ENCODE peak calls at places on chromosome 4, in nine cellular contexts. X, A, O, R, V, W, S, C and G are unnamed samples.

GRCh38 chr4:77156912-77157858 is at the start of gene CCNG2:
- DNase-seq in R (peak), O (peak), S (no peak), W (peak), X (peak), V (peak), C (peak), A (peak), G (peak)

GRCh38 chr4:87949961-87950360 is 25.6 kb upstream of the SPP1 start:
- DNase-seq in S (no peak), X (no peak), R (no peak), W (no peak), C (no peak), A (no peak), V (no peak), O (no peak), G (no peak)

GRCh38 chr4:8688908-8689445 is 96.4 kb downstream of the CPZ start:
- DNase-seq in O (peak), X (no peak), W (no peak), R (no peak), C (no peak), A (no peak), V (peak), S (no peak), G (peak)

GRCh38 chr4:26081795-26082498 is 167.9 kb downstream of the SMIM20 start:
- DNase-seq in X (peak), A (no peak), V (no peak), R (peak), S (no peak), W (no peak), O (no peak), C (no peak), G (no peak)

GRCh38 chr4:41203169-41203568 is 11.2 kb downstream of the APBB2 start:
- DNase-seq in X (no peak), A (no peak), S (no peak), C (no peak), V (no peak), W (no peak), R (no peak), O (no peak), G (no peak)

GRCh38 chr4:98283219-98284199 is 22.3 kb downstream of the RAP1GDS1 start:
- DNase-seq in V (no peak), S (no peak), X (no peak), A (no peak), C (no peak), W (no peak), O (no peak), R (peak), G (no peak)

GRCh38 chr4:153420361-153420760 is 45.8 kb upstream of the TMEM131L start:
- DNase-seq in O (no peak), A (no peak), R (no peak), C (no peak), X (no peak), S (no peak), W (no peak), V (no peak), G (no peak)

GRCh38 chr4:74934016-74934821 is 1.3 kb downstream of the PARM1 start:
- DNase-seq in R (no peak), S (no peak), W (peak), X (no peak), V (no peak), A (peak), C (no peak), O (no peak), G (peak)

GRCh38 chr4:110085131-110085530 is 113.3 kb downstream of the ELOVL6 start:
- DNase-seq in W (no peak), A (peak), V (no peak), C (no peak), O (no peak), R (peak), S (no peak), X (peak), G (peak)

GRCh38 chr4:41532880-41533279 is 5.1 kb upstream of the LIMCH1 start:
- DNase-seq in O (no peak), V (no peak), X (no peak), C (no peak), S (no peak), R (no peak), A (no peak), W (no peak), G (no peak)

GRCh38 chr4:101331017-101331416 is 16.3 kb downstream of the PPP3CA start:
- DNase-seq in O (no peak), W (no peak), X (no peak), A (no peak), C (no peak), V (no peak), S (no peak), R (no peak), G (no peak)

GRCh38 chr4:37471971-37472370 is 214.2 kb downstream of the RELL1 start:
- DNase-seq in X (no peak), W (no peak), V (no peak), S (no peak), R (no peak), A (peak), C (no peak), O (no peak), G (peak)

GRCh38 chr4:126611900-126612299 is 1020.9 kb upstream of the INTU start:
- DNase-seq in W (no peak), S (no peak), A (no peak), C (no peak), R (no peak), O (no peak), V (no peak), X (no peak), G (no peak)

GRCh38 chr4:30721353-30722091 is 1.4 kb downstream of the PCDH7 start:
- DNase-seq in O (peak), A (peak), W (peak), S (no peak), V (no peak), X (no peak), C (no peak), R (no peak), G (no peak)

GRCh38 chr4:5165419-5166369 is 114.4 kb downstream of the STK32B start:
- DNase-seq in X (no peak), S (no peak), V (no peak), O (no peak), A (no peak), R (no peak), W (no peak), C (peak), G (no peak)

GRCh38 chr4:101621120-101621519 is 169.4 kb upstream of the BANK1 start:
- DNase-seq in X (no peak), O (no peak), S (no peak), A (no peak), C (no peak), V (no peak), W (no peak), R (no peak), G (no peak)

GRCh38 chr4:186699298-186699697 is 24.4 kb downstream of the FAT1 start:
- DNase-seq in X (no peak), V (no peak), W (no peak), S (no peak), O (no peak), C (no peak), A (peak), R (peak), G (no peak)

GRCh38 chr4:6926681-6927478 is 17.3 kb downstream of the TBC1D14 start:
- DNase-seq in X (peak), O (no peak), R (peak), S (no peak), A (peak), V (no peak), W (no peak), C (no peak), G (peak)

GRCh38 chr4:81724925-81725329 is 253.2 kb upstream of the RASGEF1B start:
- DNase-seq in A (peak), S (peak), O (peak), V (peak), R (peak), C (no peak), W (no peak), X (peak), G (peak)

GRCh38 chr4:149735796-149736195 is 79.8 kb downstream of the IQCM start:
- DNase-seq in R (no peak), C (no peak), X (no peak), O (no peak), S (no peak), V (no peak), W (no peak), A (no peak), G (no peak)

GRCh38 chr4:52659016-52659721 is at the start of gene USP46:
- DNase-seq in X (peak), R (peak), A (peak), W (peak), O (peak), C (peak), V (peak), S (no peak), G (peak)

GRCh38 chr4:166324321-166324720 is 451.3 kb downstream of the TLL1 start:
- DNase-seq in S (no peak), A (no peak), X (no peak), C (no peak), V (no peak), O (no peak), W (peak), R (peak), G (no peak)

GRCh38 chr4:73816814-73817213 is 19.7 kb upstream of the CXCL6 start:
- DNase-seq in W (no peak), R (no peak), O (no peak), C (no peak), V (no peak), X (no peak), A (no peak), S (no peak), G (no peak)

GRCh38 chr4:153228512-153229145 is 24.4 kb downstream of the TRIM2 start:
- DNase-seq in S (no peak), C (no peak), X (no peak), W (peak), O (no peak), R (no peak), A (no peak), V (no peak), G (no peak)

GRCh38 chr4:40149960-40150385 is 46.9 kb upstream of the RHOH start:
- DNase-seq in W (peak), S (peak), V (no peak), X (peak), R (peak), A (peak), C (no peak), O (no peak), G (peak)

GRCh38 chr4:60683357-60683756 is 516.8 kb upstream of the ADGRL3 start:
- DNase-seq in W (no peak), X (no peak), C (no peak), S (no peak), V (no peak), R (no peak), O (no peak), A (no peak), G (no peak)

GRCh38 chr4:15378493-15378892 is 49.3 kb upstream of the C1QTNF7 start:
- DNase-seq in X (no peak), R (no peak), O (no peak), S (no peak), V (no peak), A (no peak), C (no peak), W (no peak), G (no peak)

GRCh38 chr4:70556856-70557255 is 35.2 kb upstream of the AMBN start:
- DNase-seq in R (no peak), V (no peak), S (no peak), C (no peak), O (no peak), W (no peak), X (no peak), A (no peak), G (no peak)

GRCh38 chr4:70564033-70564432 is 28.0 kb upstream of the AMBN start:
- DNase-seq in C (no peak), S (no peak), W (no peak), X (no peak), O (no peak), V (no peak), R (peak), A (no peak), G (no peak)

GRCh38 chr4:70559924-70560323 is 32.1 kb upstream of the AMBN start:
- DNase-seq in A (no peak), S (no peak), C (no peak), O (no peak), V (no peak), X (no peak), W (no peak), R (peak), G (no peak)

GRCh38 chr4:70559216-70559830 is 32.7 kb upstream of the AMBN start:
- DNase-seq in C (no peak), A (peak), O (no peak), W (peak), V (no peak), S (no peak), R (peak), X (peak), G (peak)
- TF ChIP-seq EP300 in C (no peak), A (no peak), O (no peak), W (no peak), V (no peak), S (no peak), R (no peak), X (no peak), G (no peak)

DNA sequence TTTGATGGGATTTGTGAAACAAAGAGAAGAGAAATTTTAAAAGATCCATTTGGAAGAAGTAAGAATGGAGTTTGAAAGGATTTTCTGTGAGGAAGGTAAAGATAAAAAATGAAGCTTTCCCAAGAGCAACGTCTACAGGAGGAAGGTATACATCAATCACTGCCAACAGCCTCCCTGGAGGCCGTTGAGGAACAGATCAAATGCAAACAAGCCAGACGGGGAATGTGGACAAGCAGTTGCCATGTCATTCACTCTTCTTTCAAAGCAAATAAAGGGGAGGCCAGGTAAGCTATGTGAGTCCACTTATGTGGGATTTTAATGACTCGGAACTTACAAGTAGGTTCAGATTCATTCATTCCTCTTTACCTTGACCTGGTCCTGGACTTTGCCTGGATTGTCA is 1020.5 kb upstream of the AGA start:
- DNase-seq in R (no peak), C (no peak), V (no peak), S (no peak), O (no peak), W (no peak), A (no peak), X (no peak), G (no peak)
- TF ChIP-seq POLR2AphosphoS5 in R (no peak), C (no peak), V (no peak), S (no peak), O (no peak), W (no peak), A (no peak), X (no peak), G (no peak)

GRCh38 chr4:20682853-20683252 is 17.4 kb upstream of the PACRGL start:
- DNase-seq in R (no peak), V (no peak), W (no peak), X (no peak), A (peak), O (no peak), S (no peak), C (peak), G (no peak)

GRCh38 chr4:20684852-20685763 is 15.2 kb upstream of the PACRGL start:
- DNase-seq in A (no peak), S (no peak), V (no peak), O (no peak), W (peak), C (no peak), X (peak), R (no peak), G (no peak)

GRCh38 chr4:20687894-20688293 is 12.4 kb upstream of the PACRGL start:
- DNase-seq in X (no peak), C (no peak), O (no peak), V (no peak), S (no peak), W (no peak), A (no peak), R (no peak), G (no peak)
- TF ChIP-seq EP300 in X (no peak), C (no peak), O (no peak), V (no peak), S (no peak), W (no peak), A (no peak), R (no peak), G (no peak)

DNA sequence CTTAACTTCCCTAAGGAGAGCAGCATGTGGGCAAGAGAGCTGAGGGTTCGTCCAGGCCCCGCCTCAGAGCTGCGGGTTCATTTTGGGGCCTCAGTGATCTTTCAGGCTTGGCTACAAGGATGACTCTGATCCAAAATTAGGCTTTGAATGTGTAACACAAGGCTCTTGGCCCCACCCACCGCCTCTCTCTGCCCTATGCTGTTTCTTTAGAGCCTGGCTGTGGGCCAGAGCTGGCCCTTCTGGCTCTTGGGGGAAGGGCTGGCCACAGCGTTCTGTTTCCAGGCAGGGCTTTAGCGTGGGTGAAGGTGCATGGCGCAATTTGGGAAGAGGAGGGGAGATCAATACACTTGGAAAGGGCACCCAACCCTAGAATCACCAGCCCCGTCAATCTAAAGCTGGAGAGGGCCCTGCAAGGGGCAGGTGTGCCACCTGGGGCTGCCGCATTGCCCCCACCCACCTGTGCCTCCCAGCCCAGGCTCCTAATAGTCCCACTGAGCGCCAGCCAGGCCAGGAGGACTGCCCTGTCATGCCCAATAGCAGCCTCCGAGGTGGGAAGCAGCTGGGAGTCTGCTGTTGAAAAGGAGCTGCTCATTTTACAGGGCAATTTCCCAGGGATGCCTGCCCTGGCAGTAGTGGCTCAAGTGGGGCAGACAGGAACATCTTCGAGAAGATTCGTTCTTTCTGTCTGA is 84.5 kb upstream of the MAML3 start:
- DNase-seq in C (peak), A (peak), X (no peak), S (no peak), R (no peak), O (peak), W (peak), V (peak), G (peak)
- TF ChIP-seq POLR2AphosphoS5 in C (peak), A (peak), X (no peak), S (no peak), R (no peak), O (peak), W (peak), V (no peak), G (peak)

GRCh38 chr4:137960371-137961050 is 281.6 kb downstream of the SLC7A11 start:
- DNase-seq in R (no peak), W (no peak), C (no peak), X (no peak), A (no peak), S (no peak), V (no peak), O (no peak), G (no peak)
- TF ChIP-seq EP300 in R (no peak), W (no peak), C (no peak), X (no peak), A (no peak), S (no peak), V (no peak), O (no peak), G (no peak)

DNA sequence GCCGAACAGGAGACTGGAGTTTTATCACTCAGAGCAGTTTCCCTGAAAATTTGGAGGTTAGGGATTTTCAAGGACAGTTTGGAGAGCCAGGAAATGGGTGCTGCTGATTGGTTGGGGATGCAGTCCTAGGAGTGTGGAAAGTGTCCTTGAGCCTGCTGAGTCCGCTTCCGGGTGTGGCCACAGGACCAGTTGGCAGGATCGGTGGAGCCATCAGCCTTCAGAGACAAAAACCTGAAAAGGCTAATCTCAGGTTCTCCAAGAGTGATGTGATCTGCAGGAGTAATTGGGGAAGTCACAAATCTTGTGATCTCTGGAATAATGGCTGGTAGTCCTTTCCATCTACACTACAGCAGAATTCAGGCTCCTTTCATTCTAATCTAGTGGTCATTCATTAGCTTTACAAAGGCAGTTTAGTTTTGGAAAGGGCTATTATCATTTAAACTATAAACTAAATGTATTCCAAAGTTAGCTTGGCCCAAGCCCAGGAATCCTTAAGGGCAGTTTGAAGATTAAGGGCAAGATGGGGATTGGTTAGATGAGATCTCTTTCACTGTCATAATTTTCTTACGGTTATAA is 55.9 kb upstream of the BMP2K start:
- DNase-seq in R (no peak), W (no peak), X (peak), S (no peak), V (no peak), C (no peak), O (no peak), A (no peak), G (no peak)
- TF ChIP-seq POLR2AphosphoS5 in R (no peak), W (no peak), X (no peak), S (no peak), V (no peak), C (no peak), O (no peak), A (no peak), G (no peak)

GRCh38 chr4:114600672-114601071 is 2.1 kb downstream of the UGT8 start:
- DNase-seq in C (no peak), O (no peak), R (no peak), W (no peak), A (no peak), S (no peak), X (no peak), V (no peak), G (no peak)

GRCh38 chr4:114601304-114602052 is 2.9 kb downstream of the UGT8 start:
- DNase-seq in X (no peak), R (no peak), C (no peak), V (no peak), O (no peak), S (peak), A (no peak), W (no peak), G (no peak)

GRCh38 chr4:114606240-114606639 is 7.6 kb downstream of the UGT8 start:
- DNase-seq in C (no peak), W (no peak), O (no peak), V (no peak), X (no peak), A (no peak), R (no peak), S (no peak), G (no peak)

GRCh38 chr4:114600066-114600552 is 1.5 kb downstream of the UGT8 start:
- DNase-seq in R (no peak), X (no peak), C (no peak), O (no peak), S (no peak), W (no peak), V (no peak), A (no peak), G (no peak)

DNA sequence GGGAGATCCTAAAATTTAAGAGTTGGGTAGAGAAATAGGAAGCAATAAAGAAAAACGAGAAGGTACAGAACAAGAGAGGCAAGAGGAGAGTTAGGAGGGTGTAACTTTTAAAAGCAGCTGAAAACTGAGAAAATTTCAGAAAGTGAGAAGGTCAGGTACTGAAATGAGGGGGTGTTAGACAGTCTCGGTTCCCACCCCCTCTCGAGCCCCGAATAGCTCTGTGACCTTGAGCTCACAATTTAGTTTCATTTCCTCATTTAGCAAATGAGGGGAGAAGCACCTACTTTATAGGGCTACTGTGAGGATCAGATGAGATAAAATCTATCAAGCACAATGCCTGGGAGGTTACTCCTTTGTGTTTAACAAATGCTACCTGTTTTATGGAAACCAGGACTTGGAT is 4.8 kb downstream of the UGT8 start:
- DNase-seq in R (no peak), V (no peak), S (peak), O (no peak), W (no peak), C (no peak), A (no peak), X (no peak), G (no peak)
- TF ChIP-seq EP300 in R (no peak), V (no peak), S (peak), O (no peak), W (no peak), C (no peak), A (no peak), X (no peak), G (no peak)

DNA sequence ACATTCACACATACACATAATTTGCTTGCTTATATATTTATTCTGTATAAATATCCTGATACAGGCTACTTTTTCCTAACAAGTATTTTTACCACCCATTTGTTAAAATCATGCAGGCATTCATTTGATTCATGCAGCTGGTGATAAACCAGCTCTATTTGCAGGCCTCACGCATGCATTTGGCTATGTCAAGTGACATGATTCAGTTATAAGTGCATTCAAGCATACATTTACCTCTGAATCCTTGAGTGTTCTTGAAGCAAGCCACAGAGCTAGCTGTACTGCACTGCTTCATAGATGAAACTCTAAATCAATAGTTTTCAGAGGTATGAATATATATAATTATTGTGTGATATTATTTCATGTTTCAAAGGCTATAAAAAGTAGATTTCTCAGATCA is 544.0 kb upstream of the AGA start:
- DNase-seq in S (no peak), X (no peak), R (no peak), W (no peak), C (no peak), A (no peak), V (no peak), O (no peak), G (no peak)
- TF ChIP-seq POLR2AphosphoS5 in S (no peak), X (no peak), R (no peak), W (no peak), C (no peak), A (no peak), V (no peak), O (no peak), G (no peak)